ENCODE peak calls at places on chromosomes 1 and 21, in eight cellular contexts. One of them, this sample, is unnamed.

GRCh38 chr1:25544243-25544764 is 898 bp downstream of the LDLRAP1 start:
- DNase-seq in adrenal gland: no peak
- DNase-seq in ovary: no peak
- DNase-seq in HCT116: no peak
- DNase-seq in IMR-90: no peak
- DNase-seq in testis: no peak
- DNase-seq in breast epithelium: no peak
- DNase-seq in GM12878: no peak
- DNase-seq in this sample: no peak

GRCh38 chr1:210397252-210397651 is 68.5 kb downstream of the HHAT start:
- DNase-seq in adrenal gland: no peak
- DNase-seq in ovary: no peak
- DNase-seq in HCT116: no peak
- DNase-seq in IMR-90: peak; percentile 59
- DNase-seq in testis: no peak
- DNase-seq in breast epithelium: no peak
- DNase-seq in GM12878: no peak
- DNase-seq in this sample: no peak

GRCh38 chr1:234978397-234979291 is 150.0 kb downstream of the TOMM20 start:
- DNase-seq in adrenal gland: peak; percentile 73
- DNase-seq in ovary: no peak
- DNase-seq in HCT116: peak; percentile 63
- DNase-seq in IMR-90: peak; percentile 93
- DNase-seq in testis: peak; percentile 74
- DNase-seq in breast epithelium: no peak
- DNase-seq in GM12878: peak; percentile 94
- DNase-seq in this sample: peak; percentile 61

GRCh38 chr1:220527279-220528048 is 472 bp upstream of the MARK1 start:
- DNase-seq in adrenal gland: peak; percentile 26
- DNase-seq in ovary: no peak
- DNase-seq in HCT116: no peak
- DNase-seq in IMR-90: no peak
- DNase-seq in testis: peak; percentile 82
- DNase-seq in breast epithelium: no peak
- DNase-seq in GM12878: no peak
- DNase-seq in this sample: peak; percentile 23

GRCh38 chr1:87224209-87224608 is 104.5 kb upstream of the LMO4 start:
- DNase-seq in adrenal gland: no peak
- DNase-seq in ovary: no peak
- DNase-seq in HCT116: peak; percentile 46
- DNase-seq in IMR-90: peak; percentile 100
- DNase-seq in testis: no peak
- DNase-seq in breast epithelium: no peak
- DNase-seq in GM12878: no peak
- DNase-seq in this sample: no peak

GRCh38 chr1:2558861-2559260 is 2.7 kb downstream of the TNFRSF14 start:
- DNase-seq in adrenal gland: no peak
- DNase-seq in ovary: no peak
- DNase-seq in HCT116: no peak
- DNase-seq in IMR-90: no peak
- DNase-seq in testis: no peak
- DNase-seq in breast epithelium: no peak
- DNase-seq in GM12878: no peak
- DNase-seq in this sample: no peak

GRCh38 chr1:106699436-106699835 is 357.0 kb upstream of the PRMT6 start:
- DNase-seq in adrenal gland: no peak
- DNase-seq in ovary: no peak
- DNase-seq in HCT116: no peak
- DNase-seq in IMR-90: no peak
- DNase-seq in testis: no peak
- DNase-seq in breast epithelium: no peak
- DNase-seq in GM12878: no peak
- DNase-seq in this sample: no peak

GRCh38 chr1:62424412-62424811 is 12.4 kb upstream of the USP1 start:
- DNase-seq in adrenal gland: no peak
- DNase-seq in ovary: no peak
- DNase-seq in HCT116: no peak
- DNase-seq in IMR-90: no peak
- DNase-seq in testis: no peak
- DNase-seq in breast epithelium: no peak
- DNase-seq in GM12878: no peak
- DNase-seq in this sample: no peak

GRCh38 chr1:201169203-201169602 is 14.9 kb upstream of the TMEM9 start:
- DNase-seq in adrenal gland: no peak
- DNase-seq in ovary: no peak
- DNase-seq in HCT116: no peak
- DNase-seq in IMR-90: no peak
- DNase-seq in testis: no peak
- DNase-seq in breast epithelium: no peak
- DNase-seq in GM12878: no peak
- DNase-seq in this sample: no peak

GRCh38 chr1:169321539-169321938 is 46.1 kb downstream of the NME7 start:
- DNase-seq in adrenal gland: no peak
- DNase-seq in ovary: no peak
- DNase-seq in HCT116: peak; percentile 28
- DNase-seq in IMR-90: peak; percentile 76
- DNase-seq in testis: no peak
- DNase-seq in breast epithelium: no peak
- DNase-seq in GM12878: no peak
- DNase-seq in this sample: no peak

GRCh38 chr1:25486602-25487001 is 55.9 kb downstream of the MACO1 start:
- DNase-seq in adrenal gland: no peak
- DNase-seq in ovary: no peak
- DNase-seq in HCT116: no peak
- DNase-seq in IMR-90: peak; percentile 76
- DNase-seq in testis: no peak
- DNase-seq in breast epithelium: no peak
- DNase-seq in GM12878: no peak
- DNase-seq in this sample: no peak

GRCh38 chr1:4084053-4084431 is 184.0 kb upstream of the C1orf174 start:
- DNase-seq in adrenal gland: no peak
- DNase-seq in ovary: no peak
- DNase-seq in HCT116: no peak
- DNase-seq in IMR-90: no peak
- DNase-seq in testis: peak; percentile 54
- DNase-seq in breast epithelium: peak; percentile 41
- DNase-seq in GM12878: no peak
- DNase-seq in this sample: no peak

GRCh38 chr1:248748211-248748610 is 7.3 kb downstream of the LYPD8 start:
- DNase-seq in adrenal gland: no peak
- DNase-seq in ovary: no peak
- DNase-seq in HCT116: no peak
- DNase-seq in IMR-90: no peak
- DNase-seq in testis: no peak
- DNase-seq in breast epithelium: no peak
- DNase-seq in GM12878: no peak
- DNase-seq in this sample: no peak

GRCh38 chr1:209989525-209989924 is 51.5 kb downstream of the SYT14 start:
- DNase-seq in adrenal gland: no peak
- DNase-seq in ovary: no peak
- DNase-seq in HCT116: no peak
- DNase-seq in IMR-90: peak; percentile 34
- DNase-seq in testis: no peak
- DNase-seq in breast epithelium: no peak
- DNase-seq in GM12878: no peak
- DNase-seq in this sample: no peak

GRCh38 chr1:172429324-172430127 is 9.0 kb downstream of the C1orf105 start:
- DNase-seq in adrenal gland: no peak
- DNase-seq in ovary: no peak
- DNase-seq in HCT116: peak; percentile 63
- DNase-seq in IMR-90: peak; percentile 70
- DNase-seq in testis: peak; percentile 81
- DNase-seq in breast epithelium: no peak
- DNase-seq in GM12878: peak; percentile 34
- DNase-seq in this sample: no peak

GRCh38 chr1:107141491-107142369 is 891 bp downstream of the NTNG1 start:
- DNase-seq in adrenal gland: no peak
- DNase-seq in ovary: no peak
- DNase-seq in HCT116: peak; percentile 16
- DNase-seq in IMR-90: peak; percentile 50
- DNase-seq in testis: peak; percentile 19
- DNase-seq in breast epithelium: no peak
- DNase-seq in GM12878: no peak
- DNase-seq in this sample: no peak

GRCh38 chr1:83882906-83883305 is 116.0 kb downstream of the TTLL7 start:
- DNase-seq in adrenal gland: no peak
- DNase-seq in ovary: no peak
- DNase-seq in HCT116: peak; percentile 24
- DNase-seq in IMR-90: peak; percentile 58
- DNase-seq in testis: no peak
- DNase-seq in breast epithelium: no peak
- DNase-seq in GM12878: no peak
- DNase-seq in this sample: no peak

GRCh38 chr21:36502365-36502764 is 22.4 kb upstream of the CLDN14 start:
- DNase-seq in adrenal gland: no peak
- DNase-seq in ovary: no peak
- DNase-seq in HCT116: no peak
- DNase-seq in IMR-90: no peak
- DNase-seq in testis: no peak
- DNase-seq in breast epithelium: no peak
- DNase-seq in GM12878: no peak
- DNase-seq in this sample: no peak

GRCh38 chr21:36494557-36494956 is 14.6 kb upstream of the CLDN14 start:
- DNase-seq in adrenal gland: no peak
- DNase-seq in ovary: no peak
- DNase-seq in HCT116: no peak
- DNase-seq in IMR-90: no peak
- DNase-seq in testis: no peak
- DNase-seq in breast epithelium: no peak
- DNase-seq in GM12878: no peak
- DNase-seq in this sample: no peak

GRCh38 chr21:36504067-36505058 is 24.4 kb upstream of the CLDN14 start:
- DNase-seq in adrenal gland: peak; percentile 45
- DNase-seq in ovary: no peak
- DNase-seq in HCT116: peak; percentile 34
- DNase-seq in IMR-90: peak; percentile 68
- DNase-seq in testis: peak; percentile 67
- DNase-seq in breast epithelium: no peak
- DNase-seq in GM12878: no peak
- DNase-seq in this sample: no peak

GRCh38 chr21:36501589-36501892 is 21.6 kb upstream of the CLDN14 start:
- DNase-seq in adrenal gland: no peak
- DNase-seq in ovary: no peak
- DNase-seq in HCT116: no peak
- DNase-seq in IMR-90: no peak
- DNase-seq in testis: no peak
- DNase-seq in breast epithelium: no peak
- DNase-seq in GM12878: no peak
- DNase-seq in this sample: no peak

GRCh38 chr21:36499578-36500471 is 19.9 kb upstream of the CLDN14 start:
- DNase-seq in adrenal gland: no peak
- DNase-seq in ovary: no peak
- DNase-seq in HCT116: no peak
- DNase-seq in IMR-90: no peak
- DNase-seq in testis: no peak
- DNase-seq in breast epithelium: peak; percentile 86
- DNase-seq in GM12878: no peak
- DNase-seq in this sample: peak; percentile 18
- TF ChIP-seq POLR2A in adrenal gland: no peak
- TF ChIP-seq POLR2A in ovary: no peak
- TF ChIP-seq POLR2A in HCT116: no peak
- TF ChIP-seq POLR2A in IMR-90: no peak
- TF ChIP-seq POLR2A in testis: no peak
- TF ChIP-seq POLR2A in breast epithelium: no peak
- TF ChIP-seq POLR2A in GM12878: no peak
- TF ChIP-seq POLR2A in this sample: no peak

GRCh38 chr1:23895993-23896392 is 17.2 kb downstream of the CNR2 start:
- DNase-seq in adrenal gland: no peak
- DNase-seq in ovary: no peak
- DNase-seq in HCT116: no peak
- DNase-seq in IMR-90: no peak
- DNase-seq in testis: no peak
- DNase-seq in breast epithelium: no peak
- DNase-seq in GM12878: no peak
- DNase-seq in this sample: no peak

GRCh38 chr1:23899070-23899469 is 14.1 kb downstream of the CNR2 start:
- DNase-seq in adrenal gland: no peak
- DNase-seq in ovary: no peak
- DNase-seq in HCT116: no peak
- DNase-seq in IMR-90: no peak
- DNase-seq in testis: no peak
- DNase-seq in breast epithelium: no peak
- DNase-seq in GM12878: no peak
- DNase-seq in this sample: no peak

GRCh38 chr1:23896491-23896890 is 16.7 kb downstream of the CNR2 start:
- DNase-seq in adrenal gland: no peak
- DNase-seq in ovary: no peak
- DNase-seq in HCT116: no peak
- DNase-seq in IMR-90: no peak
- DNase-seq in testis: no peak
- DNase-seq in breast epithelium: no peak
- DNase-seq in GM12878: no peak
- DNase-seq in this sample: no peak

GRCh38 chr1:23895082-23895481 is 18.1 kb downstream of the CNR2 start:
- DNase-seq in adrenal gland: no peak
- DNase-seq in ovary: no peak
- DNase-seq in HCT116: no peak
- DNase-seq in IMR-90: no peak
- DNase-seq in testis: no peak
- DNase-seq in breast epithelium: no peak
- DNase-seq in GM12878: no peak
- DNase-seq in this sample: no peak

DNA sequence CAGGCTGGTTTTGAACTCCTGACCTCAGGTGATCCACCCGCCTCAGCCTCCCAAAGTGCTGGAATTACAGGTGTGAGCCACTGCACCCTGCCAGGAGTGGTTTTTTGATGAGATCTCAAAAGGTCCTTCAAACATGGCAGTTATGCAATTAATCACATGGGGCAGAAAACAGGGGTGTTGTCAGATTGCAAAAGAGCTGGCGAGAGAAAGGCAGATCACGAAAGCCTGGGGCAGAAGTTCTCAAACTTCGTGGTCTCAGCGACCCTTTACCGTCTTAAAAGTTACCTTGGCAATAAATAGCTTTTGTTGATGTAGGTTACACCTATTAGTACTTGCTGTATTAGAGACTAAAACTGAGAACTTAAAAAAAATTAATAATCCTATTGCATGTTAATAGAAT is 16.1 kb downstream of the CNR2 start:
- DNase-seq in adrenal gland: no peak
- DNase-seq in ovary: no peak
- DNase-seq in HCT116: no peak
- DNase-seq in IMR-90: no peak
- DNase-seq in testis: no peak
- DNase-seq in breast epithelium: no peak
- DNase-seq in GM12878: no peak
- DNase-seq in this sample: no peak
- H3K27me3 ChIP-seq in adrenal gland: no peaks in the 10 kb centered on the region
- H3K27me3 ChIP-seq in ovary: no peaks in the 10 kb centered on the region
- H3K27me3 ChIP-seq in HCT116: no peaks in the 10 kb centered on the region
- H3K27me3 ChIP-seq in IMR-90: peaks cover 30% of the 10 kb centered on the region
- H3K27me3 ChIP-seq in testis: no peaks in the 10 kb centered on the region
- H3K27me3 ChIP-seq in breast epithelium: no peaks in the 10 kb centered on the region
- H3K27me3 ChIP-seq in GM12878: no peaks in the 10 kb centered on the region
- H3K27me3 ChIP-seq in this sample: no peaks in the 10 kb centered on the region

GRCh38 chr21:17794631-17795030 is 24.5 kb downstream of the C21orf91 start:
- DNase-seq in adrenal gland: no peak
- DNase-seq in ovary: no peak
- DNase-seq in HCT116: no peak
- DNase-seq in IMR-90: no peak
- DNase-seq in testis: no peak
- DNase-seq in breast epithelium: no peak
- DNase-seq in GM12878: no peak
- DNase-seq in this sample: no peak
- H3K4me1 ChIP-seq in adrenal gland: peaks cover 20% of the 10 kb centered on the region
- H3K4me1 ChIP-seq in ovary: no peaks in the 10 kb centered on the region
- H3K4me1 ChIP-seq in HCT116: no peaks in the 10 kb centered on the region
- H3K4me1 ChIP-seq in IMR-90: peaks cover 5% of the 10 kb centered on the region
- H3K4me1 ChIP-seq in testis: peaks cover 3% of the 10 kb centered on the region
- H3K4me1 ChIP-seq in breast epithelium: no peaks in the 10 kb centered on the region
- H3K4me1 ChIP-seq in GM12878: peaks cover 30% of the 10 kb centered on the region
- H3K4me1 ChIP-seq in this sample: no peaks in the 10 kb centered on the region

GRCh38 chr1:174247472-174247871 is 88.2 kb downstream of the RABGAP1L start:
- DNase-seq in adrenal gland: no peak
- DNase-seq in ovary: no peak
- DNase-seq in HCT116: no peak
- DNase-seq in IMR-90: no peak
- DNase-seq in testis: no peak
- DNase-seq in breast epithelium: no peak
- DNase-seq in GM12878: no peak
- DNase-seq in this sample: no peak
- TF ChIP-seq POLR2A in adrenal gland: no peak
- TF ChIP-seq POLR2A in ovary: no peak
- TF ChIP-seq POLR2A in HCT116: no peak
- TF ChIP-seq POLR2A in IMR-90: no peak
- TF ChIP-seq POLR2A in testis: no peak
- TF ChIP-seq POLR2A in breast epithelium: no peak
- TF ChIP-seq POLR2A in GM12878: peak; percentile 34
- TF ChIP-seq POLR2A in this sample: no peak